ENCODE peak calls at places on chromosomes 13 and 19, in eight cellular contexts. I, C, P, E, M, X, A and D are unnamed samples. For H3K9me3, the result is how much of the 10 kb centered on the place peaks cover.

GRCh38 chr13:92573467-92574057 is 653.0 kb upstream of the GPC6 start:
- DNase-seq in A (peak), X (peak), C (no peak), M (no peak), P (no peak), E (no peak), I (peak), D (no peak)

GRCh38 chr13:41658057-41658642 is 200.8 kb downstream of the RGCC start:
- DNase-seq in A (no peak), C (no peak), P (no peak), M (no peak), X (no peak), E (no peak), I (no peak), D (no peak)

GRCh38 chr19:16111909-16112752 is 442 bp downstream of the RAB8A start:
- DNase-seq in A (no peak), C (no peak), P (no peak), I (no peak), M (peak), E (no peak), X (no peak), D (no peak)

GRCh38 chr19:49973987-49974386 is 13.0 kb upstream of the SIGLEC11 start:
- DNase-seq in X (no peak), P (no peak), A (no peak), I (no peak), E (no peak), M (peak), C (no peak), D (no peak)

GRCh38 chr13:77896536-77896935 is 22.1 kb downstream of the EDNRB start:
- DNase-seq in X (no peak), C (no peak), M (no peak), P (peak), E (no peak), A (no peak), I (no peak), D (no peak)

GRCh38 chr13:21717817-21718216 is 46.9 kb downstream of the FGF9 start:
- DNase-seq in I (no peak), E (no peak), A (no peak), X (no peak), M (no peak), C (no peak), P (no peak), D (no peak)

GRCh38 chr19:15331419-15332310 is 674 bp downstream of the BRD4 start:
- DNase-seq in C (peak), A (no peak), P (no peak), X (peak), I (peak), M (peak), E (peak), D (peak)

GRCh38 chr13:73089216-73089615 is 30.4 kb downstream of the KLF5 start:
- DNase-seq in P (no peak), C (no peak), M (no peak), X (no peak), E (no peak), A (no peak), I (no peak), D (no peak)

GRCh38 chr13:110150384-110151091 is 156.4 kb downstream of the COL4A1 start:
- DNase-seq in E (no peak), M (no peak), P (no peak), X (no peak), A (no peak), C (no peak), I (no peak), D (no peak)

GRCh38 chr13:23447927-23448326 is 14.4 kb upstream of the SACS start:
- DNase-seq in X (no peak), C (no peak), A (no peak), E (no peak), I (no peak), M (no peak), P (no peak), D (no peak)

GRCh38 chr13:26785845-26786630 is 25.5 kb upstream of the GPR12 start:
- DNase-seq in I (no peak), C (peak), M (peak), A (no peak), E (no peak), X (no peak), P (no peak), D (peak)

GRCh38 chr19:40803857-40804782 is 5.1 kb downstream of the EGLN2 start:
- DNase-seq in E (no peak), C (no peak), I (no peak), P (no peak), M (peak), A (peak), X (no peak), D (peak)

GRCh38 chr13:27450921-27451461 is 627 bp upstream of the MTIF3 start:
- DNase-seq in C (peak), E (peak), M (peak), A (peak), X (peak), P (no peak), I (no peak), D (peak)

GRCh38 chr19:18999016-18999758 is 34.1 kb downstream of the SUGP2 start:
- DNase-seq in A (no peak), P (no peak), C (no peak), M (no peak), I (no peak), E (no peak), X (no peak), D (no peak)

DNA sequence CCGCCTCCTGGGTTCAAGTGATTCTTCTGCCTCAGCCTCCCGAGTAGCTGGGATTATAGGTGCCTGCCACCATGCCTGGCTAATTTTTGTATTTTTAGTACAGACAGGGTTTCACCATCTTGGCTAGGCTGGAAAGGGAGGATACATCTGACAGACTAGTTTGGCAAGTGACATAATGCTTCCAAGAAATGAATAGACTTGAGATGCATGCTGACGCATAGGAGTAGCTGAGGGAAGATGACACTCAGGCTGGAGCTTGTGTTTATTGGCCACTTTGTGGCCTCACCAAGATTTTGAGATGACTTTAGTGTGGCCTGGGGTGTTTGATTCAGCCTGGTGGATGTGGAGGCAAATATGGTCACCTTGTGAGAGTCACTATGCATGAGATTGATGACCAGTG is 4.0 kb downstream of the ZNF586 start:
- DNase-seq in A (no peak), X (no peak), P (no peak), C (no peak), M (no peak), I (no peak), E (no peak), D (no peak)
- H3K9me3 ChIP-seq in A (under half), X (under half), P (under half), C (under half), M (under half), I (half or more), E (half or more), D (half or more)

DNA sequence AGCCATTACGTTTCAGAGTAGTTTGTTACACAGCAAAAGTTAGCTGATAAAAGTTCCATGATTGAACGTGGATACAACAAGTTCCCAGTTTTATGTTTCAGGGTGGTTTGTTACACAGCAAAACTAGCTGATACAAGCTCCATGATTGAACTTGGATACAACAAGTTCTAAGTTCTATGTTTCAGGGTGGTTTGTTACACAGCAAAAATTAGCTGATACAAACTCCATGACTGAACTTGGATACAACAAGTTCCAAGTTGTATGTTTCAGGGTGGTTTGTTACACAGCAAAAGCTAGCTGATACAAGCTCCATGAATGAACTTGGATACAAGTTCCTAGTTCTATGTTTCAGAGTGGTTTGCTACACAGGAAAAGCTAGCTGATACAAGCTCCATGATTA is 47.6 kb downstream of the INSR start:
- DNase-seq in E (no peak), I (no peak), X (no peak), M (no peak), C (no peak), A (no peak), P (no peak), D (no peak)
- TF ChIP-seq EP300 in E (no peak), I (no peak), X (no peak), M (no peak), C (no peak), A (no peak), P (no peak), D (no peak)

GRCh38 chr13:58376349-58376748 is 744.8 kb downstream of the PCDH17 start:
- DNase-seq in I (no peak), X (no peak), P (no peak), A (no peak), M (no peak), C (no peak), E (no peak), D (no peak)

GRCh38 chr13:58376775-58377174 is 745.2 kb downstream of the PCDH17 start:
- DNase-seq in C (no peak), E (no peak), X (no peak), M (no peak), I (no peak), A (no peak), P (no peak), D (no peak)
- H3K9me3 ChIP-seq in C (under half), E (under half), X (under half), M (under half), I (under half), A (half or more), P (under half), D (under half)

GRCh38 chr13:49288458-49288857 is 40.7 kb downstream of the CDADC1 start:
- DNase-seq in A (no peak), P (no peak), I (no peak), E (no peak), X (no peak), C (no peak), M (no peak), D (no peak)

GRCh38 chr13:49296659-49297058 is 48.9 kb downstream of the CDADC1 start:
- DNase-seq in X (no peak), A (peak), M (no peak), E (no peak), C (no peak), I (no peak), P (no peak), D (no peak)

GRCh38 chr13:49297338-49297737 is 49.6 kb downstream of the CDADC1 start:
- DNase-seq in A (peak), E (no peak), P (no peak), M (no peak), C (no peak), X (no peak), I (no peak), D (no peak)

GRCh38 chr13:49295231-49295630 is 47.5 kb downstream of the CDADC1 start:
- DNase-seq in A (no peak), M (no peak), E (peak), X (no peak), P (no peak), I (no peak), C (no peak), D (no peak)

GRCh38 chr13:49292742-49293498 is 45.2 kb downstream of the CDADC1 start:
- DNase-seq in P (no peak), X (peak), E (peak), A (no peak), I (no peak), C (no peak), M (no peak), D (peak)
- TF ChIP-seq EP300 in P (no peak), X (no peak), E (no peak), A (no peak), I (no peak), C (no peak), M (no peak), D (no peak)

GRCh38 chr13:112198611-112199010 is 131.7 kb downstream of the SOX1 start:
- DNase-seq in C (no peak), P (no peak), A (no peak), E (no peak), M (no peak), X (no peak), I (no peak), D (no peak)
- H3K9me3 ChIP-seq in C (under half), P (under half), A (under half), E (under half), M (under half), X (under half), I (under half), D (under half)

GRCh38 chr13:50081106-50081898 is 66.1 kb downstream of the KCNRG start:
- DNase-seq in A (no peak), X (peak), C (peak), M (peak), I (no peak), E (peak), P (no peak), D (peak)
- TF ChIP-seq EP300 in A (no peak), X (no peak), C (no peak), M (no peak), I (no peak), E (no peak), P (no peak), D (no peak)

DNA sequence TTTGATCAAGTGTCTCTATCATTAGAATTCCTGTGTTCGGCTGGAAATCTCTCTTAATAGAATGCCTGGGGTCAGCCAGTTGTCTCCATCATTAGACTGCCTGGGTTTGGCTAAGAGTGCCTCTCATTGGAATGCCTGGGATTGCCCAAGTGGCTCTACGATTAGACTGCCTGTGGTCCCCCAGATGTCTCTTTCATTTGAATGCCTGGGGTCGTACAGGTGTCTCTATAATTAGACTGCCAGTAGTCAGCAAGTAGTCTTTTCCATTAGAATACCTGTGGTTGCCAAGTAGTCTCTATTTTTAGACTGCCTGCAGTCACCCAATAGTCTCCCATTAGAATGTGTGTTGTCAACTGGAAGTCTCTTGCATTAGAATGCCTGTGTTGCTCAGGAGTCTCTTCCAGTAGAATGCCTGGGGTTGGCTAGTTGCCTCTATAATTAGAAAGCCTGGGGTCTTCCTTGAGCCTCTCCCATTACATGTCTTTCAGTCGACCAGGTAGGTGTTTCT is 1523.2 kb downstream of the UQCRFS1 start:
- DNase-seq in P (no peak), A (no peak), E (no peak), X (no peak), M (no peak), I (no peak), C (no peak), D (no peak)
- H3K9me3 ChIP-seq in P (under half), A (half or more), E (under half), X (under half), M (under half), I (under half), C (under half), D (half or more)